ENCODE peak calls at places on chromosomes 12 and 14, in eight cellular contexts. T, R, B, J, I, L, H and Q are unnamed samples.

GRCh38 chr14:33165144-33165925 is 226.7 kb downstream of the NPAS3 start:
- DNase-seq in R (no peak), B (no peak), I (no peak), T (no peak), L (no peak), J (no peak), H (peak), Q (no peak)

GRCh38 chr14:81396108-81396507 is 4.0 kb downstream of the STON2 start:
- DNase-seq in J (no peak), L (no peak), R (no peak), I (no peak), B (no peak), H (no peak), T (no peak), Q (no peak)

GRCh38 chr12:107461222-107461980 is 224.2 kb upstream of the PWP1 start:
- DNase-seq in T (no peak), L (no peak), I (peak), J (no peak), R (peak), H (peak), B (no peak), Q (no peak)

GRCh38 chr12:116958402-116959197 is 47.9 kb downstream of the FBXW8 start:
- DNase-seq in J (no peak), H (no peak), I (no peak), R (no peak), L (no peak), B (no peak), T (no peak), Q (no peak)

GRCh38 chr14:80784824-80785223 is 156.7 kb downstream of the CEP128 start:
- DNase-seq in T (peak), I (no peak), R (peak), L (no peak), B (no peak), H (peak), J (no peak), Q (no peak)

GRCh38 chr14:51000566-51000965 is 56.3 kb upstream of the PYGL start:
- DNase-seq in L (no peak), R (no peak), T (no peak), J (no peak), H (no peak), B (no peak), I (no peak), Q (no peak)

GRCh38 chr12:105922670-105923102 is 216.1 kb downstream of the NUAK1 start:
- DNase-seq in H (peak), L (no peak), J (no peak), I (no peak), B (no peak), T (no peak), R (peak), Q (no peak)

GRCh38 chr12:46921754-46922113 is 95.9 kb upstream of the SLC38A4 start:
- DNase-seq in L (no peak), R (peak), J (no peak), H (no peak), B (no peak), T (no peak), I (no peak), Q (no peak)

GRCh38 chr12:21602774-21603173 is 1.9 kb downstream of the GYS2 start:
- DNase-seq in B (no peak), L (no peak), H (no peak), T (no peak), R (no peak), J (no peak), I (no peak), Q (no peak)

GRCh38 chr14:54133896-54134295 is 177.3 kb upstream of the BMP4 start:
- DNase-seq in L (no peak), R (peak), T (no peak), J (no peak), I (no peak), H (peak), B (no peak), Q (no peak)

GRCh38 chr14:37598085-37598972 is 2.9 kb downstream of the TTC6 start:
- DNase-seq in T (no peak), J (no peak), L (no peak), H (no peak), I (no peak), R (no peak), B (peak), Q (no peak)

GRCh38 chr14:75430106-75430505 is 2.3 kb downstream of the JDP2 start:
- DNase-seq in R (peak), B (no peak), H (no peak), I (no peak), T (peak), J (peak), L (peak), Q (no peak)

GRCh38 chr14:75432406-75432805 is 4.6 kb downstream of the JDP2 start:
- DNase-seq in L (no peak), I (no peak), B (no peak), J (no peak), T (no peak), R (no peak), H (no peak), Q (no peak)

GRCh38 chr14:75430526-75430925 is 2.7 kb downstream of the JDP2 start:
- DNase-seq in T (peak), B (no peak), J (peak), R (peak), L (no peak), H (no peak), I (no peak), Q (no peak)

GRCh38 chr14:75431011-75431410 is 3.2 kb downstream of the JDP2 start:
- DNase-seq in T (no peak), H (no peak), L (no peak), J (no peak), B (no peak), I (no peak), R (no peak), Q (no peak)

GRCh38 chr14:75431827-75432226 is 4.0 kb downstream of the JDP2 start:
- DNase-seq in H (no peak), B (no peak), J (no peak), R (no peak), T (no peak), L (no peak), I (no peak), Q (no peak)
- H3K27ac ChIP-seq in H (no peak), B (no peak), J (no peak), R (no peak), T (peak), L (no peak), I (no peak), Q (no peak)

GRCh38 chr12:41277019-41277770 is 89.1 kb downstream of the PDZRN4 start:
- DNase-seq in T (no peak), I (no peak), H (peak), J (no peak), L (no peak), B (no peak), R (peak), Q (no peak)
- H3K4me3 ChIP-seq in T (no peak), I (no peak), H (no peak), J (no peak), L (no peak), B (no peak), R (no peak), Q (no peak)

DNA sequence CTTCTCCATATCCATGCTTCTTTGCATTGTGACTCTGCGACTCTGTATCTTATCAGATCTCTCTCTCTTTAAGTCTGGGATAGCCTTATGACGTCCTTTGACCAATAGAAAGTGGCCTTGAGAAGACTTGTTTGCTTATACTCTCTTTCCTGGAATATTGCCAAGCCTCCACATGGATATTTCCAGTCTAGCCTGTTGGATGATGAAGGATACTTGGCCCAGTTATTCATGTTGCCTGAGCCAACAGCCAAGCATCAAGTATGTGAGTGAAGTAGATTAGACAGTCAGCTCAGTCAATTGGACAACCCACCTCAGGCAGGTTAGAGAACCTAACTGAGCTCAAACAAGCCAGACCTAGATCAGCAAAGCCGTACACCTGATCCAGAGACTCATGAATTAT is 864.2 kb upstream of the MGAT4C start:
- DNase-seq in I (no peak), L (no peak), T (no peak), J (no peak), H (no peak), R (peak), B (no peak), Q (no peak)
- H3K27ac ChIP-seq in I (no peak), L (no peak), T (no peak), J (no peak), H (no peak), R (no peak), B (no peak), Q (no peak)

GRCh38 chr14:60509438-60510253 is 700 bp downstream of the SIX6 start:
- DNase-seq in R (no peak), J (no peak), B (no peak), L (no peak), I (no peak), H (no peak), T (no peak), Q (no peak)
- H3K4me3 ChIP-seq in R (peak), J (no peak), B (no peak), L (no peak), I (no peak), H (no peak), T (no peak), Q (peak)